ENCODE peak calls at places on chromosomes 4 and X, in eight cellular contexts. D, L, W, Q, R, C, J and N are unnamed samples. For H3K36me3, the result is how much of the 10 kb centered on the place peaks cover.

GRCh38 chr4:126065016-126065415 is 750.3 kb downstream of the FAT4 start:
- DNase-seq in D (no peak), L (no peak), W (no peak), Q (no peak), R (no peak), C (no peak), J (no peak), N (no peak)

GRCh38 chr4:88613417-88613875 is 21.2 kb downstream of the HERC3 start:
- DNase-seq in D (no peak), L (no peak), W (no peak), Q (peak), R (no peak), C (no peak), J (no peak), N (no peak)

GRCh38 chr4:2290488-2290887 is 28.6 kb upstream of the MXD4 start:
- DNase-seq in D (no peak), L (no peak), W (peak), Q (no peak), R (peak), C (no peak), J (no peak), N (peak)

GRCh38 chrX:125203737-125204578 is 115.7 kb upstream of the TEX13C start:
- DNase-seq in D (no peak), L (no peak), W (peak), Q (peak), R (peak), C (no peak), J (peak), N (no peak)

GRCh38 chr4:13618212-13618806 is 9.2 kb downstream of the BOD1L1 start:
- DNase-seq in D (no peak), L (no peak), W (no peak), Q (no peak), R (no peak), C (no peak), J (no peak), N (no peak)

GRCh38 chr4:41209901-41210300 is 4.4 kb downstream of the APBB2 start:
- DNase-seq in D (no peak), L (no peak), W (no peak), Q (no peak), R (no peak), C (no peak), J (no peak), N (no peak)

GRCh38 chrX:46376246-46376885 is 168.9 kb downstream of the ZNF674 start:
- DNase-seq in D (peak), L (no peak), W (no peak), Q (peak), R (no peak), C (peak), J (peak), N (no peak)

GRCh38 chr4:158710814-158711213 is 12.4 kb downstream of the PPID start:
- DNase-seq in D (no peak), L (no peak), W (no peak), Q (no peak), R (no peak), C (no peak), J (no peak), N (no peak)

GRCh38 chrX:152635941-152636340 is 1.8 kb upstream of the GABRQ start:
- DNase-seq in D (peak), L (no peak), W (no peak), Q (peak), R (no peak), C (peak), J (peak), N (no peak)

GRCh38 chr4:57190651-57191481 is 80.7 kb upstream of the IGFBP7 start:
- DNase-seq in D (peak), L (no peak), W (no peak), Q (peak), R (no peak), C (peak), J (no peak), N (no peak)

GRCh38 chr4:122152699-122153328 is 683 bp downstream of the BLTP1 start:
- DNase-seq in D (peak), L (no peak), W (peak), Q (peak), R (peak), C (no peak), J (peak), N (peak)

GRCh38 chrX:9912341-9912740 is 54.8 kb upstream of the CLDN34 start:
- DNase-seq in D (no peak), L (no peak), W (no peak), Q (peak), R (peak), C (no peak), J (peak), N (no peak)

GRCh38 chrX:149877636-149878035 is 3.3 kb upstream of the MAGEA8 start:
- DNase-seq in D (no peak), L (no peak), W (no peak), Q (no peak), R (no peak), C (no peak), J (no peak), N (no peak)

GRCh38 chr4:130563185-130563890 is 1467.4 kb downstream of the C4orf33 start:
- DNase-seq in D (peak), L (no peak), W (no peak), Q (peak), R (no peak), C (peak), J (no peak), N (peak)

GRCh38 chr4:168475745-168476144 is 4.5 kb downstream of the DDX60L start:
- DNase-seq in D (no peak), L (no peak), W (no peak), Q (peak), R (no peak), C (no peak), J (no peak), N (no peak)

GRCh38 chr4:76420901-76421581 is at the start of gene CCDC158:
- DNase-seq in D (no peak), L (no peak), W (peak), Q (peak), R (no peak), C (no peak), J (no peak), N (no peak)

GRCh38 chr4:38695844-38696243 is 31.8 kb downstream of the KLF3 start:
- DNase-seq in D (no peak), L (no peak), W (no peak), Q (no peak), R (no peak), C (no peak), J (no peak), N (no peak)
- H3K36me3 ChIP-seq in D (half or more), L (under half), W (under half), Q (under half), R (half or more), C (under half), J (under half), N (under half)

GRCh38 chrX:41870719-41871151 is 52.6 kb downstream of the CASK start:
- DNase-seq in D (peak), L (no peak), W (no peak), Q (no peak), R (no peak), C (no peak), J (no peak), N (no peak)
- TF ChIP-seq POLR2AphosphoS5 in D (no peak), L (no peak), W (no peak), Q (no peak), R (no peak), C (no peak), J (no peak), N (no peak)

GRCh38 chr4:87120411-87121162 is 99.8 kb downstream of the KLHL8 start:
- DNase-seq in D (peak), L (peak), W (no peak), Q (no peak), R (no peak), C (no peak), J (peak), N (peak)
- H3K36me3 ChIP-seq in D (half or more), L (under half), W (under half), Q (under half), R (under half), C (under half), J (under half), N (under half)

GRCh38 chr4:116499-116898 is 7.8 kb upstream of the ZNF718 start:
- DNase-seq in D (no peak), L (no peak), W (no peak), Q (no peak), R (no peak), C (no peak), J (no peak), N (no peak)
- TF ChIP-seq POLR2AphosphoS5 in D (no peak), L (no peak), W (no peak), Q (no peak), R (no peak), C (no peak), J (no peak), N (no peak)

GRCh38 chr4:17587094-17587822 is 10.3 kb downstream of the LAP3 start:
- DNase-seq in D (peak), L (no peak), W (no peak), Q (no peak), R (no peak), C (no peak), J (no peak), N (no peak)
- H3K36me3 ChIP-seq in D (half or more), L (under half), W (under half), Q (under half), R (half or more), C (half or more), J (under half), N (half or more)

GRCh38 chrX:106726485-106727437 is at the start of gene RNF128:
- DNase-seq in D (peak), L (peak), W (peak), Q (peak), R (peak), C (peak), J (peak), N (no peak)
- TF ChIP-seq POLR2AphosphoS5 in D (peak), L (no peak), W (no peak), Q (peak), R (no peak), C (peak), J (no peak), N (no peak)

GRCh38 chrX:16511776-16512400 is 138.1 kb upstream of the S100G start:
- DNase-seq in D (no peak), L (no peak), W (no peak), Q (no peak), R (no peak), C (no peak), J (no peak), N (no peak)

GRCh38 chrX:16517206-16517605 is 132.8 kb upstream of the S100G start:
- DNase-seq in D (no peak), L (no peak), W (no peak), Q (no peak), R (no peak), C (no peak), J (no peak), N (no peak)

GRCh38 chrX:16516473-16516872 is 133.5 kb upstream of the S100G start:
- DNase-seq in D (no peak), L (no peak), W (no peak), Q (no peak), R (no peak), C (no peak), J (no peak), N (no peak)

DNA sequence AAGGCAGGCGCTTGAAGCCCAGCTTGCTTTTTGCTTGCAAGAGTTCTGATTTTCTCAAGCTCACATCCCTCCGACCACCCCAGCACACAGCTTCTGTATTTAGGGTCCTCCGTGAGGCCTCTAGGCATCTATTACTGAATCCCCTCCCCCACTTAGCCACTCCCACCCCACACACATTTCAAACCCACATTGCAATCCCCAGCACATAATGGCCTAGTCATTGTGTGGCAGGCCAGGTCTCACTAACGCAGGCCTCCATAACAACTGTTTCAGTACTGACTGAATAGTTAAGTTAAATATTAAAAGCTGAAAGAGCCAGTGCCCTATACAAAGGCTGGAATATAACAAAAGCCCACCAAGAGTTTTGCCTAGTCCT is 137.6 kb upstream of the S100G start:
- DNase-seq in D (peak), L (no peak), W (no peak), Q (peak), R (no peak), C (no peak), J (no peak), N (no peak)
- H3K36me3 ChIP-seq in D (under half), L (under half), W (under half), Q (under half), R (under half), C (under half), J (under half), N (under half)

DNA sequence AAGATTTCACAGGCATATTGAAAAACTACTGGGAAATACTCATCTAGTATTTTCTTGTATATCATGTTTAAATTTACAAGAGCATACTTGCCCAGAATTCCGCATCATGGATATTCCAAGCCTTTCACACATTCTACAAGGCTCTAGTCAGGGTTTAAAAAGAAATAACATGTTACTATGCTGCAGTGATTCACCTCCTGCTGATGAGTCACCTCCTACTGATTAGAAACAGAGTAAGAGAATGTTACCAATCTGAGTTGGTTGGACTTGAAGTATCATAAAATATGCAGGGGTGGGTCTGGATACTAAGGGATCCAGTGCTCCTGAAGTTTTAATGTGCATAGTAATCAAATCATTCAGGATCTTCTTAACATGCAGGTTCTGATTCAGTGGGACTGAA is 192.0 kb upstream of the ANK2 start:
- DNase-seq in D (no peak), L (no peak), W (no peak), Q (no peak), R (no peak), C (peak), J (no peak), N (no peak)
- TF ChIP-seq POLR2AphosphoS5 in D (no peak), L (no peak), W (no peak), Q (no peak), R (no peak), C (no peak), J (no peak), N (no peak)

GRCh38 chr4:106343865-106344264 is 24.7 kb downstream of the GIMD1 start:
- DNase-seq in D (no peak), L (no peak), W (no peak), Q (no peak), R (no peak), C (no peak), J (no peak), N (no peak)
- H3K36me3 ChIP-seq in D (under half), L (under half), W (under half), Q (under half), R (under half), C (under half), J (under half), N (under half)